ENCODE peak calls at places on chromosomes 7 and 10, in eight cellular contexts. X, L, K, R, I, J, V and P are unnamed samples.

GRCh38 chr7:115009139-115009538 is 87.2 kb downstream of the MDFIC start:
- DNase-seq in J (no peak), K (no peak), L (no peak), V (no peak), R (no peak), I (no peak), X (no peak), P (no peak)

GRCh38 chr7:104980969-104981670 is 32.9 kb upstream of the KMT2E start:
- DNase-seq in I (no peak), J (no peak), R (no peak), L (no peak), K (peak; percentile 86), V (no peak), X (no peak), P (no peak)

GRCh38 chr10:127687548-127687947 is 49.4 kb upstream of the FOXI2 start:
- DNase-seq in J (no peak), X (no peak), R (no peak), I (no peak), V (no peak), K (no peak), L (no peak), P (no peak)

GRCh38 chr7:39565538-39565937 is 666 bp upstream of the YAE1 start:
- DNase-seq in K (no peak), L (no peak), X (no peak), V (no peak), J (no peak), R (no peak), I (no peak), P (no peak)

GRCh38 chr10:110471566-110472139 is 26.1 kb upstream of the DUSP5 start:
- DNase-seq in X (no peak), R (no peak), K (no peak), J (no peak), V (no peak), L (no peak), I (no peak), P (no peak)

GRCh38 chr10:117662126-117662525 is 119.6 kb downstream of the EMX2 start:
- DNase-seq in V (no peak), X (no peak), J (no peak), K (no peak), R (no peak), L (no peak), I (no peak), P (no peak)

GRCh38 chr7:67916571-67916970 is 919.9 kb downstream of the TYW1 start:
- DNase-seq in J (no peak), X (no peak), R (no peak), L (no peak), K (no peak), I (no peak), V (no peak), P (no peak)

GRCh38 chr7:27237735-27238334 is 4.8 kb upstream of the EVX1 start:
- DNase-seq in V (no peak), R (no peak), X (no peak), I (no peak), J (no peak), K (no peak), L (no peak), P (no peak)

GRCh38 chr7:139931190-139932007 is 102.3 kb downstream of the TBXAS1 start:
- DNase-seq in I (no peak), V (no peak), L (no peak), K (no peak), R (no peak), J (no peak), X (no peak), P (no peak)

GRCh38 chr10:96377816-96378294 is 19.1 kb upstream of the OPALIN start:
- DNase-seq in K (no peak), R (no peak), L (no peak), I (peak; percentile 57), J (no peak), V (no peak), X (no peak), P (no peak)

GRCh38 chr10:49407552-49408137 is 11.8 kb upstream of the DRGX start:
- DNase-seq in V (peak; percentile 92), X (peak; percentile 65), R (peak; percentile 53), J (peak; percentile 84), K (peak; percentile 91), I (peak; percentile 76), L (peak; percentile 91), P (no peak)

GRCh38 chr7:13144622-13145021 is 457.2 kb downstream of the ARL4A start:
- DNase-seq in X (no peak), V (no peak), K (no peak), J (no peak), R (no peak), L (no peak), I (peak; percentile 18), P (no peak)

GRCh38 chr10:27779462-27779861 is 33.8 kb upstream of the MKX start:
- DNase-seq in X (no peak), K (no peak), I (no peak), L (no peak), V (no peak), R (no peak), J (no peak), P (no peak)

GRCh38 chr10:26714385-26714784 is 16.9 kb downstream of the PDSS1 start:
- DNase-seq in K (no peak), V (no peak), L (no peak), X (no peak), R (no peak), I (no peak), J (no peak), P (no peak)

GRCh38 chr7:45402480-45403218 is 171.5 kb upstream of the ADCY1 start:
- DNase-seq in L (no peak), J (no peak), I (no peak), V (no peak), X (no peak), K (no peak), R (no peak), P (no peak)

GRCh38 chr10:77398986-77399755 is 238.4 kb downstream of the KCNMA1 start:
- DNase-seq in V (no peak), J (no peak), K (no peak), L (no peak), X (no peak), R (no peak), I (no peak), P (no peak)

GRCh38 chr10:113183543-113183942 is 233.5 kb downstream of the TCF7L2 start:
- DNase-seq in K (no peak), I (no peak), V (no peak), R (no peak), J (no peak), X (no peak), L (no peak), P (no peak)

GRCh38 chr7:30596043-30596641 is 1.5 kb downstream of the GARS1 start:
- DNase-seq in K (peak; percentile 43), J (no peak), V (no peak), L (no peak), X (no peak), R (peak; percentile 6), I (no peak), P (no peak)
- TF ChIP-seq CTCF in K (no peak), J (no peak), V (no peak), L (no peak), X (no peak), R (no peak), I (no peak), P (no peak)

GRCh38 chr7:49660170-49660783 is 113.2 kb upstream of the VWC2 start:
- DNase-seq in I (no peak), X (no peak), K (no peak), L (no peak), R (no peak), J (no peak), V (no peak), P (no peak)

GRCh38 chr7:49660976-49661375 is 112.5 kb upstream of the VWC2 start:
- DNase-seq in X (no peak), V (no peak), L (no peak), I (no peak), R (no peak), K (no peak), J (no peak), P (no peak)
- TF ChIP-seq CTCF in X (no peak), V (no peak), L (no peak), I (no peak), R (no peak), K (no peak), J (no peak), P (no peak)

GRCh38 chr10:5614081-5614721 is 52.2 kb downstream of the ASB13 start:
- DNase-seq in V (no peak), L (no peak), I (no peak), K (no peak), R (no peak), X (no peak), J (no peak), P (no peak)

GRCh38 chr10:5616046-5616445 is 50.3 kb downstream of the ASB13 start:
- DNase-seq in L (no peak), I (no peak), J (no peak), V (no peak), R (no peak), X (no peak), K (no peak), P (no peak)

GRCh38 chr10:5615263-5615820 is 51.1 kb downstream of the ASB13 start:
- DNase-seq in R (no peak), K (no peak), I (no peak), J (no peak), V (no peak), L (no peak), X (no peak), P (no peak)

GRCh38 chr10:5611899-5612680 is 54.3 kb downstream of the ASB13 start:
- DNase-seq in J (no peak), I (no peak), K (no peak), R (no peak), L (no peak), X (no peak), V (no peak), P (no peak)

DNA sequence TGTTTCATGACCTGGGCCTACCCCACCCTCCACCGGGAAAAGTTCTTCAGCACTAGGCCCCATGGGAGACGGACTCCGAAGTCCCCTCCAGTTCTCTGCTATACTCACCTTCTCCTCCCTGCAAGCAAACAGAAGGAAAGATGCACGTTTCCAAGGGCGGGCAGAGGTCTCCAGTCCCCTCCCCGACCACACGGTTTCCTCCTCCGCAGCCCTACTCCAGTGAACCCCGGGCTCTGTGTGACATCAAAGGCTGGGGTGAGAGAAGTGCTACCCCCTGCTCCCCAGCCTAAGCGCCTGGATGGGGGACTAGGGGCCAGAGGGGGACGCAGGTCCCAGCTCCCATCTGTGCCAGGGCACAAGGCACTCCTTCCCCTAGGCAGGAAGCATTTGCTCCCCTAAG is 52.9 kb downstream of the ASB13 start:
- DNase-seq in K (no peak), L (no peak), J (no peak), R (no peak), I (no peak), V (no peak), X (no peak), P (no peak)
- TF ChIP-seq CTCF in K (no peak), L (no peak), J (no peak), R (no peak), I (no peak), V (no peak), X (no peak), P (no peak)

DNA sequence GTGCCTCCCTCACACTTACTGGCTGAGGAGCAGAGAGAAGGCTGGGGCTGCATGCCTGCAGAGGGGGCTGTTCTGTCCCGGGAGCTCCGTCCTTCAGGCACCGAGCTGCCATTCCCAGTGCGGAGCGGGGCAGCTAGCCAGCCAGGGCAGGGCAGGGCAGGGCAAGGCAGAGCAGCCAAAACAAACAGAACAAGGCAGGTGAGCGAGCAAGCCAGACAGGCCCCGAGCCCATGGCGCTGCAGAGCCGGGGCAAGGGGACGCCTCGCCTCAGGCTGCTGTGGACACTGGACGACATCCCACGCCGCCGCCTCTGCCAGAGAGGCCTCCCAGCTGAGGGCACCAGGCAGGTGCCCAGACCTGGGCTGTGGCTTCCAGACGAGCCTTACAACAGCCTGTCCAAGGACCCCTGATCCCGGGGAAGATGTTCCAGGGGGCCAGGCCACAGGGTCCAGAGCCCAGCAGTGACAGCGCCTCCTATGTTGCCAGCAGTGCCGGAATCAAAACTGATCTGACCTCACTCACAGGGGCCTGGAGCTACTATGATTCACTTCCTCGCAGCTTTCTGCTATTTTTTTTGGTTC is 8.2 kb upstream of the NDST2 start:
- DNase-seq in L (peak; percentile 96), V (no peak), I (peak; percentile 49), J (no peak), X (no peak), R (no peak), K (peak; percentile 48), P (no peak)
- TF ChIP-seq CTCF in L (no peak), V (no peak), I (no peak), J (no peak), X (no peak), R (no peak), K (no peak), P (no peak)